ENCODE peak calls at places on chromosome 1, in nine cellular contexts. P is left lung, C is GM10248, R is endothelial cell, N is neural crest cell, Q is H1, M is fibroblast of mammary gland, J is Calu3, F is GM20000. T is an unnamed sample.

GRCh38 chr1:34236089-34236488 is 59.4 kb downstream of the C1orf94 start:
- DNase-seq in M (no peak), J (no peak), C (no peak), R (no peak), F (no peak), N (no peak), P (no peak), Q (no peak), T (no peak)

GRCh38 chr1:119582801-119583200 is 65.3 kb downstream of the ZNF697 start:
- DNase-seq in Q (peak; percentile 15), R (peak; percentile 68), C (peak; percentile 29), P (no peak), J (peak; percentile 52), M (peak; percentile 66), F (peak; percentile 16), N (peak; percentile 47), T (no peak)

GRCh38 chr1:145977486-145978476 is 13.3 kb downstream of the POLR3GL start:
- DNase-seq in P (no peak), M (peak; percentile 84), F (peak; percentile 84), N (peak; percentile 55), R (peak; percentile 55), J (peak; percentile 71), C (peak; percentile 78), Q (no peak), T (peak; percentile 62)

GRCh38 chr1:170731566-170732261 is 67.8 kb downstream of the PRRX1 start:
- DNase-seq in J (no peak), M (no peak), N (no peak), C (no peak), Q (no peak), R (no peak), F (no peak), P (no peak), T (no peak)

GRCh38 chr1:173970252-173970651 is 51.9 kb downstream of the RC3H1 start:
- DNase-seq in R (no peak), P (no peak), N (no peak), F (no peak), Q (no peak), J (no peak), C (no peak), M (no peak), T (no peak)

GRCh38 chr1:184930645-184931044 is 43.7 kb downstream of the NIBAN1 start:
- DNase-seq in J (no peak), N (no peak), R (no peak), Q (no peak), P (no peak), F (no peak), M (no peak), C (no peak), T (no peak)

GRCh38 chr1:218643926-218644325 is 298.8 kb downstream of the TGFB2 start:
- DNase-seq in Q (no peak), P (no peak), J (no peak), F (no peak), C (no peak), N (no peak), R (no peak), M (no peak), T (no peak)

GRCh38 chr1:55015731-55016620 is 17.2 kb downstream of the BSND start:
- DNase-seq in M (peak; percentile 42), Q (no peak), F (no peak), N (no peak), C (no peak), J (no peak), P (no peak), R (no peak), T (no peak)

DNA sequence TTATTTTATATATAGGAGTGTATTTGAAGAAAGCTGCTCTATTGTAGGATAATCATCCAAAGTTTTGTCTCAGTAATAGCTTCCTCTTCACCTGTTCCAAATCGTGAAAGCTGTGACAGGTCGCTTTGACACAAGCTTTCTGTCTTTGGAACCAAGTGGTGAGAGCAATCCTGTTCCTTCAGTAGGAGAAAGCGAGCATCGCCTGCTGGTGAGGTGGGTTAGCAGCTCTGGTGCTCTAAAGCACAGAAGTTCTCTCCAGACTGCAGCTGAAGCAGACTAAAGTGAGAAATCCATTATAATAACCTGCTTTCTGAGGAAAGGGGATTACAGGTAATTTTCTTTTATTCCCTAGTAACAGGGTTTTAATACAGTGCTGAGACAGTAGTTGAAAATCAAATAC is 803.8 kb downstream of the ADGRL2 start:
- DNase-seq in P (no peak), M (no peak), N (no peak), Q (peak; percentile 15), F (no peak), J (no peak), C (no peak), R (no peak), T (no peak)
- TF ChIP-seq CTCF in P (no peak), M (no peak), N (peak; percentile 42), Q (peak; percentile 64), F (no peak), J (no peak), C (no peak), R (no peak), T (no peak)

GRCh38 chr1:156124557-156125483 is 10.3 kb downstream of the LMNA start:
- DNase-seq in Q (no peak), M (peak; percentile 67), C (no peak), F (no peak), J (peak; percentile 78), N (no peak), P (peak; percentile 80), R (no peak), T (no peak)

GRCh38 chr1:156122519-156123355 is 8.2 kb downstream of the LMNA start:
- DNase-seq in R (no peak), Q (no peak), C (no peak), F (no peak), P (peak; percentile 85), J (peak; percentile 77), M (peak; percentile 96), N (no peak), T (no peak)

GRCh38 chr1:156121441-156121840 is 6.9 kb downstream of the LMNA start:
- DNase-seq in M (no peak), C (no peak), Q (no peak), R (no peak), N (no peak), F (no peak), P (no peak), J (no peak), T (no peak)

GRCh38 chr1:156122086-156122485 is 7.6 kb downstream of the LMNA start:
- DNase-seq in F (no peak), C (no peak), Q (no peak), R (no peak), M (no peak), N (no peak), J (no peak), P (no peak), T (no peak)

DNA sequence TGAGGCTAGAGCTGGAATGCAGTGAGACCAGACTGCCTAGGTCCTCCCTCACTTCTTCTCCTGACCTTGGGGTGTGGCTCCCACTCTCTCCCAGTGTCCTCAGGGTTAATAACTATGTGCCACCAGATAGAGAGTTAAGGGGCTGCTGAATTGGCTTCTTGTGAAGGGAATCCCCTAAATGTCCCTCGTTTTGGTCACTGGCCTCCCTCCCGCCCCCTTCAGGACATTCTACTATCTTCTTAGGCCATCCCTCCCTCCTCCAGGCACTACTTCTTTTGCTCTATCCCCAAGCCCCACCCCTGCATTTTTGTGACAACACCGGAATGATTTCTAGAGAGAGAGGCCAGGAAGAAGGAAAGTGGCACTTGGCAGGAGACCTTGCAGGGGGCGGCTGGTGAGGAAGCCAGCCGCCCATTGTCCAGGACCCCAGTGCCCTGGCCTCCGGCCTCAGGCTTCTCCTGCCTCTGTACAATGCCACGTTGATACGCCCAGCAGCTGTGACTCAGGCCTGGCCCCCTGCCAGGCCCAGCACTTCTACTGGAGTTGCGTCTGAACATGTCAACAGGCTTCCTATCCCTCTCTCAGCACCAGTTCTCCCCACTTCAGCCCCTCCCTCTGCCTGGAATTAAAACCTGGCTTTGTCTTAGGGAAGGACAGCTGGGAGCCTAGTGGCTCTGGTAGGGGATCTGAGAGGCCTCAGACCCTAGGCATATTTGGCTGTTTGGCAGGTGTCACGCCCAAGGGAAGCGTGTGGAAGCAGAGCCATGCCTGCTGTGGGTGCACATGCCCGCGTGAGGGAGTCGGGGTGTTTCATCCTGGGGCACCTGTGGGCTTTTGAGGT is 9.1 kb downstream of the LMNA start:
- DNase-seq in Q (no peak), M (peak; percentile 98), J (peak; percentile 97), N (peak; percentile 25), F (no peak), C (no peak), R (peak; percentile 42), P (peak; percentile 96), T (no peak)
- TF ChIP-seq CTCF in Q (peak; percentile 54), M (peak; percentile 39), J (peak; percentile 18), N (peak; percentile 47), F (peak; percentile 22), C (no peak), R (peak; percentile 18), P (no peak), T (no peak)

DNA sequence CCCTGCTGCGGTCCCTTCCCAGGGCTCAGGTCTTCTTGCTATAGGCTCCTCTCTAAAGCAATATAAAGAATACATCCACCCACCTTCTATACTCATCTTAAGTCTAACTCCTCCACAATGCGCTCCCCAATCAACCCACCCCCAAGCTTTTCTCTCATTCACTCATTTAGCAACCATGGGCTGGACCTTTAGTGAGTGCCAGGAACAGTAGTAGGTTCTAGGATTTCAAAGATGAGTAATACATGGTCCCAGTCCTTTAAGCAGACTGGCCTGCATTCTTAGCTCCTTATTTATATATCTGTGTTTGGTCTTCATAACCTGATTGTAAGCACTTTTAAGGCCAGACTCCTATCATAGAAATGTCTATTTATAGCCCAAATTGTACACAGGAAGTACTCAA is 5.9 kb downstream of the CAMK1G start:
- DNase-seq in R (no peak), N (no peak), J (no peak), Q (no peak), C (no peak), M (peak; percentile 19), F (no peak), P (no peak), T (no peak)
- TF ChIP-seq CTCF in R (no peak), N (no peak), J (no peak), Q (no peak), C (no peak), M (no peak), F (no peak), P (no peak), T (no peak)

GRCh38 chr1:14143777-14144176 is 443.8 kb downstream of the PRDM2 start:
- DNase-seq in M (no peak), J (no peak), R (no peak), F (no peak), P (no peak), N (no peak), C (no peak), Q (no peak), T (no peak)

GRCh38 chr1:14149431-14149830 is 449.1 kb upstream of the KAZN start:
- DNase-seq in J (no peak), P (no peak), Q (no peak), M (no peak), R (no peak), C (no peak), F (no peak), N (no peak), T (no peak)
- TF ChIP-seq CTCF in J (no peak), P (no peak), Q (peak; percentile 18), M (no peak), R (no peak), C (no peak), F (no peak), N (peak; percentile 38), T (no peak)